ENCODE peak calls at places on chromosomes 7 and 10, in seven cellular contexts. I, R, P, U, D, J and Z are unnamed samples.

GRCh38 chr7:128923411-128923800 is 12.9 kb upstream of the KCP start:
- DNase-seq in U (no peak), P (no peak), D (no peak), R (no peak), J (no peak), I (no peak), Z (no peak)

GRCh38 chr10:23439452-23439919 is 611 bp downstream of the OTUD1 start:
- DNase-seq in J (peak), D (peak), U (no peak), P (peak), R (no peak), I (no peak), Z (peak)

GRCh38 chr7:70091362-70091761 is 493.1 kb downstream of the AUTS2 start:
- DNase-seq in P (no peak), R (no peak), U (no peak), J (no peak), I (no peak), D (no peak), Z (no peak)

GRCh38 chr7:37390149-37390548 is 58.5 kb downstream of the ELMO1 start:
- DNase-seq in D (no peak), U (no peak), J (no peak), P (no peak), R (no peak), I (no peak), Z (no peak)

GRCh38 chr10:77582710-77583115 is 54.9 kb downstream of the KCNMA1 start:
- DNase-seq in I (no peak), J (no peak), D (no peak), P (peak), R (peak), U (peak), Z (no peak)

GRCh38 chr10:101759354-101760247 is 16.3 kb downstream of the FGF8 start:
- DNase-seq in J (peak), P (no peak), R (no peak), U (no peak), D (no peak), I (no peak), Z (no peak)

GRCh38 chr7:80708007-80708594 is 69.7 kb downstream of the CD36 start:
- DNase-seq in R (no peak), I (no peak), U (no peak), D (no peak), J (no peak), P (no peak), Z (no peak)

GRCh38 chr10:106311590-106311989 is 852.9 kb downstream of the SORCS1 start:
- DNase-seq in D (no peak), U (peak), J (no peak), R (no peak), I (no peak), P (no peak), Z (no peak)

GRCh38 chr10:69037489-69037888 is 48.9 kb downstream of the KIFBP start:
- DNase-seq in I (no peak), U (no peak), D (no peak), R (no peak), P (no peak), J (no peak), Z (no peak)

GRCh38 chr7:97859606-97860204 is 12.5 kb downstream of the ASNS start:
- DNase-seq in R (no peak), P (no peak), I (no peak), D (no peak), U (peak), J (no peak), Z (no peak)

GRCh38 chr7:157693071-157693520 is 356.3 kb downstream of the DNAJB6 start:
- DNase-seq in U (no peak), R (no peak), P (no peak), D (no peak), J (no peak), I (no peak), Z (no peak)

GRCh38 chr10:75038335-75038734 is 73.1 kb upstream of the SAMD8 start:
- DNase-seq in U (peak), D (no peak), J (no peak), I (no peak), R (no peak), P (peak), Z (no peak)

GRCh38 chr10:71740069-71740468 is 20.5 kb upstream of the C10orf105 start:
- DNase-seq in D (no peak), U (peak), R (no peak), J (no peak), P (peak), I (peak), Z (no peak)

GRCh38 chr10:132699411-132700167 is 86.4 kb downstream of the NKX6-2 start:
- DNase-seq in I (no peak), J (peak), U (no peak), D (no peak), P (no peak), R (no peak), Z (no peak)

GRCh38 chr7:17297243-17297642 is 1.2 kb upstream of the AHR start:
- DNase-seq in D (no peak), P (no peak), U (no peak), R (no peak), J (no peak), I (no peak), Z (no peak)

GRCh38 chr7:12119638-12120303 is 91.3 kb upstream of the TMEM106B start:
- DNase-seq in I (no peak), D (no peak), U (no peak), J (no peak), P (no peak), R (no peak), Z (no peak)

GRCh38 chr7:35454575-35455385 is 200.9 kb upstream of the TBX20 start:
- DNase-seq in D (no peak), J (no peak), I (no peak), R (no peak), U (no peak), P (no peak), Z (no peak)

GRCh38 chr7:111650456-111650999 is 88.2 kb upstream of the IMMP2L start:
- DNase-seq in R (no peak), U (peak), D (no peak), J (no peak), I (no peak), P (peak), Z (no peak)

GRCh38 chr7:99102809-99103690 is 40.9 kb downstream of the SMURF1 start:
- DNase-seq in J (no peak), I (no peak), R (no peak), U (peak), D (no peak), P (peak), Z (no peak)

GRCh38 chr10:129491123-129491734 is 24.2 kb downstream of the MGMT start:
- DNase-seq in U (peak), P (peak), R (no peak), D (peak), J (no peak), I (no peak), Z (no peak)

GRCh38 chr10:129495697-129496096 is 28.7 kb downstream of the MGMT start:
- DNase-seq in P (no peak), R (no peak), J (no peak), I (no peak), D (no peak), U (no peak), Z (no peak)

GRCh38 chr10:129494740-129495139 is 27.7 kb downstream of the MGMT start:
- DNase-seq in I (no peak), U (no peak), D (no peak), R (no peak), J (no peak), P (no peak), Z (no peak)

GRCh38 chr10:129496995-129497394 is 30.0 kb downstream of the MGMT start:
- DNase-seq in D (no peak), U (no peak), R (no peak), I (no peak), J (no peak), P (no peak), Z (no peak)

DNA sequence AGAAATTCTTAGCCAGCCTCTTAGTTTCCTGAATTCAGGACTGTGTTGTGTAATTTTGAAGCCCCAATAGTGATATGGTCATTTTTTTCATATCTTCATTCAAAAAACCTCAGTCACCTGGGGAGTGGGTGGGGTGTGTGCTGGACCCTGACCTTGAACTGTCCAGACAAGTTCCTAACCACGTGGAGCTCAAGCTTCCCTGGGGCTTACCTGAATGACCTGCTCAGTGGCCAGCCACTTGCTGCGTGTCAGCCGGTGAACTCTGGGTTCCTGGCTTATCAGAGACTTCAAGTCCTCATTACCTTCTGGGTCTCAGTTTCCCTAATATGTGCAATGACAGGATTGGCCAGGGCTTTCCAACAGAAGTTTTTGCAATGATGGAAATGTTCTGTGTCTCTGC is 27.1 kb downstream of the MGMT start:
- DNase-seq in I (no peak), R (no peak), J (no peak), P (no peak), D (no peak), U (no peak), Z (no peak)
- TF ChIP-seq CTCF in I (no peak), R (no peak), J (no peak), P (no peak), D (no peak), U (no peak), Z (no peak)

GRCh38 chr7:71925663-71926062 is 486.5 kb downstream of the CALN1 start:
- DNase-seq in P (no peak), D (peak), J (no peak), I (no peak), R (no peak), U (no peak), Z (no peak)
- TF ChIP-seq CTCF in P (no peak), D (peak), J (no peak), I (peak), R (peak), U (no peak), Z (no peak)

DNA sequence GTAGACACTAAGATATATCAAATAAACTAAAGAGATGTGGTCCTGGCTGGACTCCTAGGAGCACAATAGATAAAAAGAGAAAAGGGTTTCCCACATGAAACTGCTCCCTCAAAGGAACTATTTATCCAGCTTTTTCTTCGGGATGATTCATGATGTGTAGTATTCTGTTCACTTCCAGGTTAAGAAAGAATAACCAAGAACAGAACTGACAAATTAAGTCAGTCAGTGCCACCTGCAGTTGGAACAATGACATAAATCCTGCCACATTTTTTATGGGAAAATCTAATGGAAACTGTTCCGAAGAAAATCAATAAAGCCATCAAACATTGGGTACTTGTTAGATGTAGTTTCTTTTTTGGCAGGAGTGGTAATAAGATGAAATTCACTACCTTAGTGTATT is 87.1 kb downstream of the POLR1F start:
- DNase-seq in D (no peak), U (peak), P (no peak), R (no peak), I (no peak), J (no peak), Z (no peak)
- TF ChIP-seq CTCF in D (no peak), U (peak), P (no peak), R (no peak), I (no peak), J (no peak), Z (no peak)

GRCh38 chr10:42428534-42428933 is 209.8 kb downstream of the ZNF33B start:
- DNase-seq in P (peak), I (no peak), R (no peak), J (no peak), D (peak), U (peak), Z (no peak)
- TF ChIP-seq CTCF in P (peak), I (no peak), R (peak), J (no peak), D (peak), U (peak), Z (peak)

GRCh38 chr10:80187465-80188409 is 17.6 kb downstream of the ANXA11 start:
- DNase-seq in I (no peak), J (no peak), R (no peak), U (no peak), P (no peak), D (peak), Z (peak)
- TF ChIP-seq CTCF in I (no peak), J (no peak), R (no peak), U (no peak), P (no peak), D (no peak), Z (no peak)